ENCODE peak calls at places on chromosomes 11 and 22, in eight cellular contexts. E is Right ventricle myocardium superior; Z is foreskin melanocyte; U is stimulated activated CD4-positive, alpha-beta T cell treated with anti-CD3 and anti-CD28 coated beads, Interleukin-15, amount 100 ng/mL, for 48 hours; P is lower lobe of right lung; R is ACHN; T is activated naive CD4-positive, alpha-beta T cell treated with anti-CD3 and anti-CD28 coated beads, Interleukin-2, amount 50 U/mL, for 72 hours; N is gastrocnemius medialis. H is an unnamed sample.

GRCh38 chr22:31140746-31141145 is 438 bp upstream of the PLA2G3 start:
- DNase-seq in E (no peak), Z (no peak), U (no peak), P (peak), R (no peak), T (no peak), N (no peak), H (no peak)

GRCh38 chr11:113401718-113402117 is 14.1 kb downstream of the ANKK1 start:
- DNase-seq in E (peak), Z (peak), U (no peak), P (peak), R (peak), T (no peak), N (peak), H (peak)

GRCh38 chr22:21030621-21031544 is 1.5 kb downstream of the SLC7A4 start:
- DNase-seq in E (no peak), Z (no peak), U (no peak), P (no peak), R (no peak), T (no peak), N (peak), H (no peak)

GRCh38 chr22:25777870-25778269 is 35.9 kb downstream of the MYO18B start:
- DNase-seq in E (no peak), Z (peak), U (no peak), P (no peak), R (peak), T (peak), N (no peak), H (peak)

GRCh38 chr11:41431784-41432183 is 27.7 kb downstream of the LRRC4C start:
- DNase-seq in E (no peak), Z (no peak), U (no peak), P (no peak), R (peak), T (no peak), N (no peak), H (no peak)

GRCh38 chr11:36148701-36149100 is 140.5 kb downstream of the COMMD9 start:
- DNase-seq in E (no peak), Z (no peak), U (no peak), P (no peak), R (no peak), T (no peak), N (no peak), H (no peak)

GRCh38 chr11:27085115-27085514 is 44.5 kb downstream of the BBOX1 start:
- DNase-seq in E (no peak), Z (no peak), U (no peak), P (no peak), R (no peak), T (no peak), N (no peak), H (no peak)

GRCh38 chr11:32890843-32891656 is 1.6 kb upstream of the QSER1 start:
- DNase-seq in E (no peak), Z (no peak), U (no peak), P (no peak), R (no peak), T (no peak), N (no peak), H (no peak)

GRCh38 chr11:133745791-133746190 is 99.5 kb downstream of the SPATA19 start:
- DNase-seq in E (no peak), Z (no peak), U (no peak), P (no peak), R (no peak), T (no peak), N (no peak), H (no peak)

GRCh38 chr11:117690484-117691205 is 106.4 kb downstream of the DSCAML1 start:
- DNase-seq in E (no peak), Z (no peak), U (no peak), P (no peak), R (no peak), T (no peak), N (no peak), H (no peak)

GRCh38 chr11:112227002-112227401 is 774 bp downstream of the PTS start:
- DNase-seq in E (no peak), Z (no peak), U (no peak), P (no peak), R (peak), T (no peak), N (no peak), H (no peak)

GRCh38 chr11:64758330-64759079 is 1.3 kb downstream of the PYGM start:
- DNase-seq in E (peak), Z (no peak), U (no peak), P (peak), R (no peak), T (no peak), N (peak), H (no peak)

GRCh38 chr11:69801513-69802335 is 17.5 kb downstream of the FGF3 start:
- DNase-seq in E (no peak), Z (no peak), U (no peak), P (no peak), R (peak), T (peak), N (no peak), H (peak)

GRCh38 chr11:110878513-110878912 is 166.3 kb upstream of the ARHGAP20 start:
- DNase-seq in E (no peak), Z (no peak), U (no peak), P (no peak), R (no peak), T (no peak), N (no peak), H (no peak)

H was measured in SW480.